ENCODE peak calls at places on chromosomes 11 and 22, in eight cellular contexts. L, N, R, Q, C, Z, V and F are unnamed samples.

GRCh38 chr22:26711205-26711958 is 54.0 kb downstream of the MIAT start:
- DNase-seq in L (no peak), N (no peak), R (peak), Q (no peak), C (no peak), Z (no peak), V (no peak), F (no peak)

GRCh38 chr11:13883042-13883441 is 79.5 kb upstream of the SPON1 start:
- DNase-seq in L (no peak), N (no peak), R (no peak), Q (peak), C (no peak), Z (no peak), V (no peak), F (peak)

GRCh38 chr11:61090521-61090920 is 11.8 kb upstream of the CD5 start:
- DNase-seq in L (no peak), N (no peak), R (no peak), Q (no peak), C (no peak), Z (no peak), V (no peak), F (no peak)

GRCh38 chr22:29310863-29311339 is 4.5 kb downstream of the GAS2L1 start:
- DNase-seq in L (peak), N (peak), R (peak), Q (no peak), C (peak), Z (no peak), V (no peak), F (peak)

GRCh38 chr11:72719144-72719543 is 33.1 kb downstream of the ARAP1 start:
- DNase-seq in L (no peak), N (no peak), R (no peak), Q (no peak), C (no peak), Z (no peak), V (no peak), F (peak)

GRCh38 chr22:27748355-27749168 is 53.0 kb downstream of the MN1 start:
- DNase-seq in L (no peak), N (peak), R (peak), Q (no peak), C (no peak), Z (no peak), V (no peak), F (no peak)

GRCh38 chr22:41511521-41511968 is 32.7 kb downstream of the POLR3H start:
- DNase-seq in L (no peak), N (no peak), R (no peak), Q (no peak), C (no peak), Z (no peak), V (no peak), F (no peak)

GRCh38 chr22:35381424-35381772 is 502 bp downstream of the HMOX1 start:
- DNase-seq in L (no peak), N (peak), R (no peak), Q (no peak), C (no peak), Z (no peak), V (no peak), F (no peak)

GRCh38 chr22:44746061-44746789 is 6.2 kb upstream of the ARHGAP8 start:
- DNase-seq in L (no peak), N (no peak), R (no peak), Q (no peak), C (no peak), Z (no peak), V (no peak), F (peak)

GRCh38 chr22:41048791-41049717 is 43.3 kb upstream of the EP300 start:
- DNase-seq in L (no peak), N (peak), R (peak), Q (no peak), C (peak), Z (no peak), V (no peak), F (peak)

GRCh38 chr11:45543808-45544422 is 121.5 kb downstream of the CHST1 start:
- DNase-seq in L (no peak), N (peak), R (peak), Q (no peak), C (no peak), Z (no peak), V (no peak), F (no peak)

GRCh38 chr11:1117970-1118369 is 39.8 kb upstream of the MUC5AC start:
- DNase-seq in L (no peak), N (no peak), R (no peak), Q (no peak), C (no peak), Z (no peak), V (no peak), F (no peak)

GRCh38 chr11:45158210-45158644 is 11.8 kb downstream of the PRDM11 start:
- DNase-seq in L (no peak), N (no peak), R (no peak), Q (no peak), C (no peak), Z (no peak), V (no peak), F (no peak)

GRCh38 chr11:125425601-125426000 is 70.5 kb downstream of the FEZ1 start:
- DNase-seq in L (no peak), N (no peak), R (no peak), Q (no peak), C (no peak), Z (no peak), V (no peak), F (no peak)

GRCh38 chr22:40107756-40108437 is 69.8 kb upstream of the TNRC6B start:
- DNase-seq in L (no peak), N (peak), R (peak), Q (no peak), C (no peak), Z (no peak), V (no peak), F (peak)